ENCODE peak calls at places on chromosome 15, in five cellular contexts. M is fibroblast of lung; L is activated T-cell treated with anti-CD3 and anti-CD28 coated beads, Interleukin-2, amount 50 U/mL, for 4 hours; X is left ventricle myocardium inferior; W is neuronal stem cell. U is an unnamed sample.

GRCh38 chr15:76861815-76862397 is 43.2 kb downstream of the SCAPER start:
- DNase-seq in M (no peak), L (no peak), W (no peak), X (no peak), U (no peak)

GRCh38 chr15:70762469-70763119 is 764 bp downstream of the UACA start:
- DNase-seq in W (peak), L (no peak), M (peak), X (peak), U (peak)

GRCh38 chr15:64515196-64515595 is 54.8 kb downstream of the ZNF609 start:
- DNase-seq in L (no peak), M (no peak), W (no peak), X (no peak), U (no peak)

GRCh38 chr15:86403914-86404583 is 324.4 kb downstream of the AGBL1 start:
- DNase-seq in M (no peak), X (no peak), W (no peak), L (no peak), U (no peak)

GRCh38 chr15:73183071-73183470 is 130.8 kb downstream of the NEO1 start:
- DNase-seq in X (no peak), L (no peak), M (no peak), W (peak), U (no peak)

GRCh38 chr15:29094711-29095110 is 174.9 kb downstream of the NSMCE3 start:
- DNase-seq in X (no peak), W (no peak), M (no peak), L (no peak), U (no peak)

GRCh38 chr15:26873846-26874245 is 7.0 kb downstream of the GABRA5 start:
- DNase-seq in M (peak), L (no peak), W (no peak), X (peak), U (no peak)

GRCh38 chr15:37679627-37680026 is 254.8 kb upstream of the TMCO5A start:
- DNase-seq in X (no peak), M (no peak), L (no peak), W (no peak), U (no peak)

GRCh38 chr15:84598250-84598649 is 2.6 kb upstream of the ZSCAN2 start:
- DNase-seq in W (no peak), X (no peak), L (no peak), M (no peak), U (no peak)

GRCh38 chr15:101501703-101502373 is 12.3 kb upstream of the PCSK6 start:
- DNase-seq in M (no peak), W (peak), L (peak), X (no peak), U (peak)

GRCh38 chr15:87597346-87598052 is 659.0 kb downstream of the NTRK3 start:
- DNase-seq in W (no peak), X (no peak), M (no peak), L (no peak), U (no peak)

GRCh38 chr15:64247535-64247905 is 84.7 kb upstream of the PPIB start:
- DNase-seq in W (no peak), M (no peak), X (no peak), L (no peak), U (no peak)

GRCh38 chr15:47717036-47717611 is at the start of gene SEMA6D:
- DNase-seq in W (peak), X (peak), M (peak), L (no peak), U (peak)

GRCh38 chr15:91824256-91824655 is 29.3 kb upstream of the SLCO3A1 start:
- DNase-seq in L (no peak), X (peak), W (no peak), M (no peak), U (no peak)

GRCh38 chr15:27256446-27256845 is 285.5 kb downstream of the GABRG3 start:
- DNase-seq in M (no peak), X (no peak), W (no peak), L (no peak), U (no peak)

GRCh38 chr15:38072007-38072506 is 137.6 kb downstream of the TMCO5A start:
- DNase-seq in L (no peak), W (no peak), X (peak), M (no peak), U (peak)

GRCh38 chr15:100001405-100001804 is 268.2 kb upstream of the LYSMD4 start:
- DNase-seq in M (no peak), W (no peak), X (no peak), L (no peak), U (no peak)

GRCh38 chr15:92385096-92385495 is 8.6 kb upstream of the ST8SIA2 start:
- DNase-seq in W (no peak), X (no peak), M (no peak), L (no peak), U (no peak)

GRCh38 chr15:43517354-43518072 is at the start of gene MAP1A:
- DNase-seq in L (no peak), X (peak), M (peak), W (no peak), U (peak)

GRCh38 chr15:90086868-90087268 is 15.4 kb downstream of the IDH2 start:
- DNase-seq in M (peak), X (no peak), W (no peak), L (peak), U (no peak)

GRCh38 chr15:63244976-63245645 is 32.3 kb upstream of the APH1B start:
- DNase-seq in X (no peak), M (no peak), W (no peak), L (no peak), U (no peak)

GRCh38 chr15:92606126-92606835 is 49.3 kb downstream of the FAM174B start:
- DNase-seq in M (no peak), L (no peak), X (no peak), W (no peak), U (no peak)

GRCh38 chr15:78968539-78969271 is 23.9 kb upstream of the CTSH start:
- DNase-seq in L (no peak), M (no peak), W (no peak), X (no peak), U (no peak)

GRCh38 chr15:80266745-80267144 is 14.7 kb upstream of the CTXND1 start:
- DNase-seq in L (no peak), W (no peak), X (no peak), M (no peak), U (no peak)

GRCh38 chr15:92155941-92156340 is 237.7 kb upstream of the ST8SIA2 start:
- DNase-seq in W (no peak), M (no peak), L (no peak), X (no peak), U (no peak)

GRCh38 chr15:77824361-77824985 is 191.8 kb upstream of the LINGO1 start:
- DNase-seq in W (no peak), M (no peak), L (no peak), X (no peak), U (no peak)

GRCh38 chr15:50543556-50543955 is 2.9 kb downstream of the USP50 start:
- DNase-seq in X (no peak), M (no peak), L (no peak), W (no peak), U (no peak)

GRCh38 chr15:80770356-80770705 is 8.8 kb upstream of the CEMIP start:
- DNase-seq in L (no peak), W (no peak), X (no peak), M (no peak), U (no peak)

GRCh38 chr15:28998511-28998910 is 112.7 kb downstream of the APBA2 start:
- DNase-seq in X (no peak), W (no peak), L (no peak), M (no peak), U (no peak)

GRCh38 chr15:67311751-67312150 is 57.2 kb downstream of the IQCH start:
- DNase-seq in M (no peak), W (peak), L (no peak), X (no peak), U (no peak)

GRCh38 chr15:61634837-61635236 is 405.7 kb upstream of the RORA start:
- DNase-seq in M (no peak), X (no peak), L (no peak), W (no peak), U (no peak)

GRCh38 chr15:56978898-56979662 is 60.6 kb downstream of the TCF12 start:
- DNase-seq in M (peak), L (no peak), W (no peak), X (no peak), U (no peak)